ENCODE peak calls at places on chromosomes 2 and 18, in eight cellular contexts. One of them, this sample, is unnamed.

GRCh38 chr18:21117385-21118135 is 5.9 kb upstream of the ROCK1 start:
- DNase-seq in stomach: no peak
- DNase-seq in uterus: peak; percentile 44
- DNase-seq in pancreas: no peak
- DNase-seq in iPS DF 6.9: no peak
- DNase-seq in GM12878: no peak
- DNase-seq in CD4-positive, alpha-beta memory T cell: no peak
- DNase-seq in neuronal stem cell: no peak
- DNase-seq in this sample: no peak

GRCh38 chr2:18980104-18980777 is 378.2 kb downstream of the OSR1 start:
- DNase-seq in uterus: no peak
- DNase-seq in CD4-positive, alpha-beta memory T cell: no peak
- DNase-seq in neuronal stem cell: no peak
- DNase-seq in stomach: no peak
- DNase-seq in GM12878: no peak
- DNase-seq in iPS DF 6.9: no peak
- DNase-seq in pancreas: no peak
- DNase-seq in this sample: no peak

GRCh38 chr2:195674491-195675226 is 17.6 kb downstream of the SLC39A10 start:
- DNase-seq in uterus: no peak
- DNase-seq in iPS DF 6.9: no peak
- DNase-seq in CD4-positive, alpha-beta memory T cell: no peak
- DNase-seq in neuronal stem cell: no peak
- DNase-seq in pancreas: no peak
- DNase-seq in stomach: no peak
- DNase-seq in GM12878: no peak
- DNase-seq in this sample: no peak

GRCh38 chr2:237743024-237743423 is 55.6 kb upstream of the RBM44 start:
- DNase-seq in uterus: no peak
- DNase-seq in stomach: no peak
- DNase-seq in pancreas: no peak
- DNase-seq in CD4-positive, alpha-beta memory T cell: no peak
- DNase-seq in GM12878: no peak
- DNase-seq in neuronal stem cell: no peak
- DNase-seq in iPS DF 6.9: no peak
- DNase-seq in this sample: no peak

GRCh38 chr2:160145471-160145870 is 54.6 kb downstream of the ITGB6 start:
- DNase-seq in neuronal stem cell: no peak
- DNase-seq in stomach: no peak
- DNase-seq in CD4-positive, alpha-beta memory T cell: no peak
- DNase-seq in uterus: no peak
- DNase-seq in GM12878: no peak
- DNase-seq in pancreas: no peak
- DNase-seq in iPS DF 6.9: no peak
- DNase-seq in this sample: no peak

GRCh38 chr2:217832987-217833386 is 169.8 kb downstream of the TNS1 start:
- DNase-seq in GM12878: no peak
- DNase-seq in CD4-positive, alpha-beta memory T cell: no peak
- DNase-seq in neuronal stem cell: no peak
- DNase-seq in iPS DF 6.9: no peak
- DNase-seq in uterus: no peak
- DNase-seq in stomach: no peak
- DNase-seq in pancreas: no peak
- DNase-seq in this sample: no peak

GRCh38 chr2:177896587-177896986 is 176.0 kb downstream of the PDE11A start:
- DNase-seq in GM12878: no peak
- DNase-seq in uterus: no peak
- DNase-seq in pancreas: no peak
- DNase-seq in neuronal stem cell: no peak
- DNase-seq in CD4-positive, alpha-beta memory T cell: no peak
- DNase-seq in iPS DF 6.9: no peak
- DNase-seq in stomach: no peak
- DNase-seq in this sample: no peak

GRCh38 chr2:142742301-142743214 is 134.9 kb upstream of the KYNU start:
- DNase-seq in neuronal stem cell: no peak
- DNase-seq in CD4-positive, alpha-beta memory T cell: no peak
- DNase-seq in uterus: no peak
- DNase-seq in GM12878: no peak
- DNase-seq in pancreas: no peak
- DNase-seq in stomach: no peak
- DNase-seq in iPS DF 6.9: no peak
- DNase-seq in this sample: no peak

GRCh38 chr2:191866675-191867506 is 20.0 kb upstream of the CAVIN2 start:
- DNase-seq in neuronal stem cell: no peak
- DNase-seq in GM12878: no peak
- DNase-seq in uterus: peak; percentile 41
- DNase-seq in iPS DF 6.9: no peak
- DNase-seq in CD4-positive, alpha-beta memory T cell: no peak
- DNase-seq in stomach: no peak
- DNase-seq in pancreas: peak; percentile 24
- DNase-seq in this sample: no peak

GRCh38 chr2:135637456-135638087 is 104.1 kb upstream of the UBXN4 start:
- DNase-seq in CD4-positive, alpha-beta memory T cell: no peak
- DNase-seq in iPS DF 6.9: no peak
- DNase-seq in pancreas: no peak
- DNase-seq in GM12878: no peak
- DNase-seq in stomach: no peak
- DNase-seq in neuronal stem cell: no peak
- DNase-seq in uterus: no peak
- DNase-seq in this sample: no peak

GRCh38 chr2:130370490-130370889 is 14.6 kb downstream of the PTPN18 start:
- DNase-seq in iPS DF 6.9: no peak
- DNase-seq in stomach: no peak
- DNase-seq in neuronal stem cell: no peak
- DNase-seq in GM12878: no peak
- DNase-seq in pancreas: no peak
- DNase-seq in CD4-positive, alpha-beta memory T cell: peak; percentile 56
- DNase-seq in uterus: no peak
- DNase-seq in this sample: no peak

GRCh38 chr2:239949537-239949936 is 75.6 kb downstream of the NDUFA10 start:
- DNase-seq in iPS DF 6.9: no peak
- DNase-seq in CD4-positive, alpha-beta memory T cell: no peak
- DNase-seq in neuronal stem cell: no peak
- DNase-seq in uterus: no peak
- DNase-seq in stomach: no peak
- DNase-seq in GM12878: no peak
- DNase-seq in pancreas: no peak
- DNase-seq in this sample: peak; percentile 5

GRCh38 chr2:159547031-159547430 is 69.3 kb downstream of the BAZ2B start:
- DNase-seq in iPS DF 6.9: no peak
- DNase-seq in pancreas: no peak
- DNase-seq in CD4-positive, alpha-beta memory T cell: no peak
- DNase-seq in stomach: no peak
- DNase-seq in neuronal stem cell: no peak
- DNase-seq in uterus: no peak
- DNase-seq in GM12878: no peak
- DNase-seq in this sample: no peak

DNA sequence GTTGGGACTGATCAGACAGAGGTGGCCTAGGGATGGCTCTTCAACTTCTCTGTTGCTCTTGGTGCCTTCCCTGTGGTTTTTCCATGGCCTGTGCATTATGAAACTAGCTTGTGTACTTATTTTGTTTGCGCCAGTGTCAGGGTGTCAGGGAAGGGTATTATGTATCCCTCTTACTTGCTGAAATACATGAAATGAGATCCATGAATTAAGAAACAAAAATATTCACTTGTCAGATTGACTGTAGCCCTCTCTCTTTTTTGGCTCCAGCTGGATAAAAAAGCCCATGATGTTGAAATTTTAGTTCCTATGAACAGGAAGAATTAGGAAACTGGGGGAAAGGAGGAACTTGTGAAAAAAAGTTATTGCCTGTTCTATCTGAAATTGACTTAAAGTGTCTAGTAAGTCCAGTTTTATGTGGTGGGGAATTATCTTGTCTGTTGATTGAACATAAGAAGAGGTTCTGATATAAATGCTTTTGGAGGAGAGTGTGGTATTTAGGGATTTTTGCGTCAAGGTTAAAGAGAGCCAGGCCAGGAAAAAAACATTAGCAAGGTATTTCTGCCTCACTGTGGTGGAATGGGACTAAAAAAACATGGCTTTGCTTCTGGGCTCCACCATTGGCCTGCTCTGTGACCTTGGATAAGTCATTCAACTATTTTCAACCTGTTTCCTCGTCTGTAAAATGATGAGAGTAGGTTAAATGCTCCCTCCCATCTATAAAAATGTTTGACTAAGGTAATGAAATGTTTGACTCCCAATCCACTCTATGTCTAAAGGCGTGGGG is 12.0 kb downstream of the UGP2 start:
- DNase-seq in GM12878: no peak
- DNase-seq in pancreas: no peak
- DNase-seq in neuronal stem cell: no peak
- DNase-seq in iPS DF 6.9: no peak
- DNase-seq in uterus: no peak
- DNase-seq in stomach: no peak
- DNase-seq in CD4-positive, alpha-beta memory T cell: no peak
- DNase-seq in this sample: no peak
- H3K4me3 ChIP-seq in GM12878: no peak overlapping the region
- H3K4me3 ChIP-seq in pancreas: no peak overlapping the region
- H3K4me3 ChIP-seq in neuronal stem cell: no peak overlapping the region
- H3K4me3 ChIP-seq in iPS DF 6.9: no peak overlapping the region
- H3K4me3 ChIP-seq in uterus: no peak overlapping the region
- H3K4me3 ChIP-seq in stomach: no peak overlapping the region
- H3K4me3 ChIP-seq in CD4-positive, alpha-beta memory T cell: no peak overlapping the region
- H3K4me3 ChIP-seq in this sample: no peak overlapping the region

GRCh38 chr2:22282902-22283301 is 1102.1 kb upstream of the KLHL29 start:
- DNase-seq in neuronal stem cell: no peak
- DNase-seq in pancreas: no peak
- DNase-seq in uterus: no peak
- DNase-seq in GM12878: no peak
- DNase-seq in iPS DF 6.9: no peak
- DNase-seq in stomach: no peak
- DNase-seq in CD4-positive, alpha-beta memory T cell: no peak
- DNase-seq in this sample: no peak

GRCh38 chr2:22276696-22277095 is 1108.3 kb upstream of the KLHL29 start:
- DNase-seq in iPS DF 6.9: no peak
- DNase-seq in stomach: no peak
- DNase-seq in CD4-positive, alpha-beta memory T cell: no peak
- DNase-seq in pancreas: no peak
- DNase-seq in neuronal stem cell: no peak
- DNase-seq in uterus: no peak
- DNase-seq in GM12878: peak; percentile 1
- DNase-seq in this sample: no peak

GRCh38 chr2:22282215-22282614 is 1102.8 kb upstream of the KLHL29 start:
- DNase-seq in CD4-positive, alpha-beta memory T cell: no peak
- DNase-seq in iPS DF 6.9: no peak
- DNase-seq in GM12878: no peak
- DNase-seq in stomach: no peak
- DNase-seq in pancreas: no peak
- DNase-seq in uterus: no peak
- DNase-seq in neuronal stem cell: no peak
- DNase-seq in this sample: no peak

GRCh38 chr2:22281033-22281432 is 1103.9 kb upstream of the KLHL29 start:
- DNase-seq in uterus: no peak
- DNase-seq in stomach: no peak
- DNase-seq in pancreas: no peak
- DNase-seq in iPS DF 6.9: no peak
- DNase-seq in GM12878: no peak
- DNase-seq in neuronal stem cell: no peak
- DNase-seq in CD4-positive, alpha-beta memory T cell: no peak
- DNase-seq in this sample: no peak
- H3K27ac ChIP-seq in uterus: no peak overlapping the region
- H3K27ac ChIP-seq in stomach: no peak overlapping the region
- H3K27ac ChIP-seq in pancreas: no peak overlapping the region
- H3K27ac ChIP-seq in iPS DF 6.9: no peak overlapping the region
- H3K27ac ChIP-seq in GM12878: no peak overlapping the region
- H3K27ac ChIP-seq in neuronal stem cell: no peak overlapping the region
- H3K27ac ChIP-seq in CD4-positive, alpha-beta memory T cell: no peak overlapping the region
- H3K27ac ChIP-seq in this sample: no peak overlapping the region

GRCh38 chr2:95699201-95699600 is 107.4 kb downstream of the TRIM43 start:
- DNase-seq in CD4-positive, alpha-beta memory T cell: no peak
- DNase-seq in GM12878: no peak
- DNase-seq in uterus: no peak
- DNase-seq in iPS DF 6.9: no peak
- DNase-seq in neuronal stem cell: no peak
- DNase-seq in stomach: no peak
- DNase-seq in pancreas: no peak
- DNase-seq in this sample: no peak

GRCh38 chr2:95698166-95698565 is 106.4 kb downstream of the TRIM43 start:
- DNase-seq in neuronal stem cell: no peak
- DNase-seq in CD4-positive, alpha-beta memory T cell: no peak
- DNase-seq in uterus: no peak
- DNase-seq in GM12878: no peak
- DNase-seq in pancreas: no peak
- DNase-seq in iPS DF 6.9: no peak
- DNase-seq in stomach: no peak
- DNase-seq in this sample: no peak

GRCh38 chr2:95695613-95696012 is 103.8 kb downstream of the TRIM43 start:
- DNase-seq in iPS DF 6.9: no peak
- DNase-seq in GM12878: no peak
- DNase-seq in CD4-positive, alpha-beta memory T cell: no peak
- DNase-seq in uterus: peak; percentile 56
- DNase-seq in pancreas: no peak
- DNase-seq in neuronal stem cell: no peak
- DNase-seq in stomach: no peak
- DNase-seq in this sample: no peak

DNA sequence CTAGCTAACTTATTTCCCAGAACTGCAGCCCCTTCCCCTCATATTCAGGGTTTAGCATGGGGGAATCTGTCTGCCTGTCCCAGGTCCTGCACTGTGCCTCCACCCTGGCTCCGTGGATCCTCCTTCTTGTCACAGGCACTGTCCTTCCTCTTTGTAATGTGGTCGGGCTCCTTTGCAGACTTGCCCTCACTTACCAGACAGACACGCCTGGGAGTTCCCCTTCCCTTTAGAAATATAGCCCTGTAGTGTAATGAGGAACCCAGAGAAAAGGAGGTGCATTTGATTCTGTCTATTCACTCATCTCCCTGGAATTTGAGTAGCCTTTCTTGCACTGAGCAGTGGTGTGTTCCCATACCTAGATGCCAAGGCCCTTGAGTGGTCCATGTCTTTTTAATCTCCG is 108.8 kb downstream of the TRIM43 start:
- DNase-seq in pancreas: no peak
- DNase-seq in uterus: no peak
- DNase-seq in neuronal stem cell: no peak
- DNase-seq in CD4-positive, alpha-beta memory T cell: no peak
- DNase-seq in stomach: no peak
- DNase-seq in iPS DF 6.9: no peak
- DNase-seq in GM12878: no peak
- DNase-seq in this sample: no peak
- H3K4me3 ChIP-seq in pancreas: no peak overlapping the region
- H3K4me3 ChIP-seq in uterus: no peak overlapping the region
- H3K4me3 ChIP-seq in neuronal stem cell: no peak overlapping the region
- H3K4me3 ChIP-seq in CD4-positive, alpha-beta memory T cell: no peak overlapping the region
- H3K4me3 ChIP-seq in stomach: no peak overlapping the region
- H3K4me3 ChIP-seq in iPS DF 6.9: no peak overlapping the region
- H3K4me3 ChIP-seq in GM12878: no peak overlapping the region
- H3K4me3 ChIP-seq in this sample: no peak overlapping the region

DNA sequence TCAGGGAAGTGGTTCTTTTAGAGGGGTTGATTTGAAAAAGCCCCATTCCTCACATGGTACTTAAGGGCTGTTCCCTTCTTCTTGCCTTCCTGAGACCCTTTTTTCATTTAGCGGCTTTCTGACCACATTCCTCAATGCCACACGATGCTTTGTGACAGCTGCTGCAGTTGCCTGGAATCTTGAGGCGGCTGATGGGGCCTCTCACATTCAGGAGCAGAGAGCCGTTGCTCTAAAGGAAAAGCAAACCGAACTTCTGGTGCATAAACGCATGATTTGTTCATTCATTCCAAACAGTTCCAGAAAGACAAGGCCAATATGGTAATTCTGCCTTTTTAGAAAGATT is 402.6 kb downstream of the TXNL1 start:
- DNase-seq in GM12878: no peak
- DNase-seq in pancreas: no peak
- DNase-seq in neuronal stem cell: no peak
- DNase-seq in iPS DF 6.9: no peak
- DNase-seq in stomach: no peak
- DNase-seq in CD4-positive, alpha-beta memory T cell: no peak
- DNase-seq in uterus: no peak
- DNase-seq in this sample: no peak
- H3K27ac ChIP-seq in GM12878: no peak overlapping the region
- H3K27ac ChIP-seq in pancreas: no peak overlapping the region
- H3K27ac ChIP-seq in neuronal stem cell: peak overlapping the region; percentile 82
- H3K27ac ChIP-seq in iPS DF 6.9: no peak overlapping the region
- H3K27ac ChIP-seq in stomach: no peak overlapping the region
- H3K27ac ChIP-seq in CD4-positive, alpha-beta memory T cell: no peak overlapping the region
- H3K27ac ChIP-seq in uterus: peak overlapping the region; percentile 5
- H3K27ac ChIP-seq in this sample: no peak overlapping the region